ENCODE peak calls at places on chromosomes 5 and 9, in seven cellular contexts. H, M, E, B, C, U and T are unnamed samples.

GRCh38 chr5:89457411-89458329 is 574.7 kb upstream of the MEF2C start:
- DNase-seq in H (no peak), M (no peak), E (peak; percentile 41), B (peak; percentile 91), C (peak; percentile 80), U (no peak), T (peak; percentile 81)

GRCh38 chr5:150241298-150242225 is 48.0 kb downstream of the CAMK2A start:
- DNase-seq in H (no peak), M (no peak), E (no peak), B (no peak), C (no peak), U (no peak), T (no peak)

GRCh38 chr9:3043369-3043768 is 199.5 kb upstream of the PUM3 start:
- DNase-seq in H (no peak), M (no peak), E (no peak), B (peak; percentile 20), C (peak; percentile 19), U (no peak), T (no peak)

GRCh38 chr9:112061152-112061740 is 113.9 kb downstream of the SUSD1 start:
- DNase-seq in H (no peak), M (no peak), E (peak; percentile 73), B (peak; percentile 98), C (peak; percentile 99), U (peak; percentile 69), T (peak; percentile 88)

GRCh38 chr5:120789918-120790714 is 326.0 kb downstream of the PRR16 start:
- DNase-seq in H (no peak), M (no peak), E (no peak), B (no peak), C (no peak), U (no peak), T (no peak)

GRCh38 chr9:77864096-77864889 is 167.3 kb downstream of the GNAQ start:
- DNase-seq in H (no peak), M (no peak), E (no peak), B (no peak), C (no peak), U (no peak), T (no peak)

GRCh38 chr9:107761307-107761706 is 271.7 kb upstream of the KLF4 start:
- DNase-seq in H (no peak), M (no peak), E (no peak), B (no peak), C (no peak), U (no peak), T (no peak)

GRCh38 chr5:177023247-177023703 is 779 bp downstream of the ZNF346 start:
- DNase-seq in H (no peak), M (no peak), E (no peak), B (peak; percentile 53), C (no peak), U (no peak), T (no peak)

GRCh38 chr5:148186248-148187003 is 16.4 kb upstream of the SPINK6 start:
- DNase-seq in H (no peak), M (no peak), E (no peak), B (peak; percentile 80), C (peak; percentile 81), U (no peak), T (no peak)

GRCh38 chr9:134915046-134915930 is 2.4 kb downstream of the FCN1 start:
- DNase-seq in H (no peak), M (no peak), E (no peak), B (no peak), C (no peak), U (peak; percentile 23), T (no peak)

GRCh38 chr5:95841914-95842812 is 19.6 kb upstream of the GLRX start:
- DNase-seq in H (no peak), M (no peak), E (peak; percentile 61), B (peak; percentile 98), C (no peak), U (no peak), T (peak; percentile 62)

GRCh38 chr5:180216646-180217171 is 7.7 kb upstream of the RASGEF1C start:
- DNase-seq in H (no peak), M (no peak), E (no peak), B (no peak), C (no peak), U (no peak), T (no peak)

GRCh38 chr5:160158087-160158486 is 38.8 kb upstream of the PWWP2A start:
- DNase-seq in H (no peak), M (no peak), E (no peak), B (no peak), C (no peak), U (no peak), T (no peak)

GRCh38 chr5:135008981-135009735 is 24.9 kb downstream of the PITX1 start:
- DNase-seq in H (no peak), M (no peak), E (no peak), B (no peak), C (no peak), U (no peak), T (no peak)

GRCh38 chr9:126448865-126449577 is 122.4 kb downstream of the MVB12B start:
- DNase-seq in H (no peak), M (no peak), E (no peak), B (no peak), C (no peak), U (no peak), T (no peak)

GRCh38 chr9:34253460-34253837 is 74.6 kb downstream of the UBAP1 start:
- DNase-seq in H (no peak), M (no peak), E (no peak), B (peak; percentile 81), C (no peak), U (no peak), T (no peak)

GRCh38 chr5:111730659-111731382 is 26.2 kb downstream of the NREP start:
- DNase-seq in H (no peak), M (no peak), E (no peak), B (no peak), C (no peak), U (no peak), T (no peak)

GRCh38 chr5:746258-746761 is 38.2 kb downstream of the ZDHHC11B start:
- DNase-seq in H (no peak), M (no peak), E (no peak), B (no peak), C (no peak), U (no peak), T (no peak)

GRCh38 chr9:37729499-37729898 is 24.1 kb upstream of the TRMT10B start:
- DNase-seq in H (no peak), M (no peak), E (no peak), B (no peak), C (no peak), U (no peak), T (no peak)

GRCh38 chr9:90925581-90926257 is 124.1 kb downstream of the SYK start:
- DNase-seq in H (no peak), M (no peak), E (no peak), B (peak; percentile 73), C (peak; percentile 92), U (no peak), T (no peak)

DNA sequence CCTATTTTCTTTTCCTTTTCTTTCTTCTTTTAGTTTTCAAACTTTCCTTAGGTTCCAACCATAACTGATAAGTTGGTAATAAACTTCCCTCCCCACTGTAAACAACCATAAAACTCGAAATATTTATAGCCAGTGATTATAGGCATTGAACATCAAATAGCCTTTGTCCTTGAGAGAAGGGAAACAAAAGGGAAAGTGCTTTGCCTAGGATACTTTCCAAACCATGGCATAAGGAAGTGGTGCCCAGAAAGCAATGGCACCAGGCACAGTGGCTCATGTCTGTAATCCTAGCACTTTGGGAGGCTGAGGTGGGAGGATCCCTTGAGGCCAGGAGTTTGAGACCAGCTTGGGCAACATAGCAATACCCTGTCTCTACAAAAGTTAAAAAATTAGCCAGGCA is 11.9 kb upstream of the PDLIM4 start:
- DNase-seq in H (no peak), M (no peak), E (no peak), B (no peak), C (no peak), U (no peak), T (no peak)
- H3K9me3 ChIP-seq in H (no peaks in the 10 kb centered on the region), M (no peaks in the 10 kb centered on the region), E (peaks cover 3% of the 10 kb centered on the region), B (no peaks in the 10 kb centered on the region), C (no peaks in the 10 kb centered on the region), U (no peaks in the 10 kb centered on the region), T (peaks cover 6% of the 10 kb centered on the region)

GRCh38 chr5:131530706-131531331 is 104.2 kb downstream of the RAPGEF6 start:
- DNase-seq in H (no peak), M (no peak), E (no peak), B (no peak), C (no peak), U (no peak), T (no peak)
- H3K9me3 ChIP-seq in H (no peaks in the 10 kb centered on the region), M (no peaks in the 10 kb centered on the region), E (no peaks in the 10 kb centered on the region), B (no peaks in the 10 kb centered on the region), C (no peaks in the 10 kb centered on the region), U (no peaks in the 10 kb centered on the region), T (no peaks in the 10 kb centered on the region)

GRCh38 chr9:136744747-136745146 is 2.0 kb upstream of the LCN10 start:
- DNase-seq in H (no peak), M (no peak), E (no peak), B (no peak), C (no peak), U (no peak), T (no peak)

GRCh38 chr9:136742640-136743391 is at the start of gene LCN10:
- DNase-seq in H (peak; percentile 89), M (no peak), E (no peak), B (no peak), C (no peak), U (no peak), T (no peak)

GRCh38 chr9:136741885-136742568 is 713 bp downstream of the LCN10 start:
- DNase-seq in H (no peak), M (no peak), E (peak; percentile 46), B (no peak), C (no peak), U (no peak), T (no peak)

GRCh38 chr9:136745389-136746218 is 2.7 kb downstream of the LCN6 start:
- DNase-seq in H (no peak), M (no peak), E (peak; percentile 44), B (no peak), C (no peak), U (no peak), T (no peak)

GRCh38 chr9:136743639-136744211 is 985 bp upstream of the LCN10 start:
- DNase-seq in H (no peak), M (no peak), E (no peak), B (no peak), C (no peak), U (no peak), T (no peak)
- H3K9me3 ChIP-seq in H (no peaks in the 10 kb centered on the region), M (no peaks in the 10 kb centered on the region), E (no peaks in the 10 kb centered on the region), B (no peaks in the 10 kb centered on the region), C (no peaks in the 10 kb centered on the region), U (no peaks in the 10 kb centered on the region), T (no peaks in the 10 kb centered on the region)

GRCh38 chr5:36904677-36905076 is 28.1 kb downstream of the NIPBL start:
- DNase-seq in H (no peak), M (no peak), E (no peak), B (no peak), C (no peak), U (no peak), T (no peak)
- H3K9me3 ChIP-seq in H (no peaks in the 10 kb centered on the region), M (no peaks in the 10 kb centered on the region), E (no peaks in the 10 kb centered on the region), B (no peaks in the 10 kb centered on the region), C (no peaks in the 10 kb centered on the region), U (no peaks in the 10 kb centered on the region), T (no peaks in the 10 kb centered on the region)

GRCh38 chr5:26432393-26432792 is 606.0 kb downstream of the CDH9 start:
- DNase-seq in H (no peak), M (no peak), E (no peak), B (no peak), C (no peak), U (no peak), T (no peak)
- H3K9me3 ChIP-seq in H (no peaks in the 10 kb centered on the region), M (no peaks in the 10 kb centered on the region), E (no peaks in the 10 kb centered on the region), B (no peaks in the 10 kb centered on the region), C (no peaks in the 10 kb centered on the region), U (no peaks in the 10 kb centered on the region), T (no peaks in the 10 kb centered on the region)